ENCODE peak calls at places on chromosomes 2 and 18, in eight cellular contexts. X, Y, F, K, T, I, D and N are unnamed samples.
A peak's percentile ranks its signal among the peaks of the same experiment; 100 is the strongest.

GRCh38 chr2:237581751-237582746 is 8.5 kb downstream of the RAB17 start:
- DNase-seq in X (peak; percentile 67), Y (peak; percentile 89), F (peak; percentile 74), K (no peak), T (peak; percentile 68), I (peak; percentile 16), D (peak; percentile 68), N (no peak)

GRCh38 chr2:154934213-154934612 is 235.7 kb downstream of the KCNJ3 start:
- DNase-seq in X (no peak), Y (no peak), F (no peak), K (no peak), T (no peak), I (no peak), D (no peak), N (no peak)

GRCh38 chr2:10135296-10136089 is 13.0 kb downstream of the RRM2 start:
- DNase-seq in X (no peak), Y (no peak), F (no peak), K (peak; percentile 8), T (no peak), I (no peak), D (peak; percentile 14), N (no peak)

GRCh38 chr2:64976276-64976675 is 12.9 kb upstream of the SLC1A4 start:
- DNase-seq in X (no peak), Y (no peak), F (no peak), K (no peak), T (no peak), I (no peak), D (no peak), N (no peak)

GRCh38 chr18:7567487-7568425 is 640 bp downstream of the PTPRM start:
- DNase-seq in X (peak; percentile 79), Y (peak; percentile 72), F (peak; percentile 1), K (peak; percentile 82), T (peak; percentile 32), I (peak; percentile 41), D (peak; percentile 52), N (no peak)

GRCh38 chr2:216504376-216504762 is 5.7 kb downstream of the RPL37A start:
- DNase-seq in X (no peak), Y (no peak), F (no peak), K (no peak), T (no peak), I (no peak), D (no peak), N (no peak)

GRCh38 chr18:22753130-22753831 is 179.8 kb upstream of the RBBP8 start:
- DNase-seq in X (no peak), Y (no peak), F (no peak), K (no peak), T (no peak), I (no peak), D (no peak), N (no peak)

GRCh38 chr2:218885981-218886447 is 5.4 kb downstream of the WNT10A start:
- DNase-seq in X (no peak), Y (no peak), F (no peak), K (peak; percentile 67), T (peak; percentile 85), I (no peak), D (no peak), N (no peak)

GRCh38 chr18:39938678-39939077 is 2016.4 kb upstream of the PIK3C3 start:
- DNase-seq in X (no peak), Y (no peak), F (no peak), K (no peak), T (no peak), I (no peak), D (no peak), N (no peak)